ENCODE peak calls at places on chromosomes 13 and 19, in ten cellular contexts. One of them, this sample, is unnamed.

GRCh38 chr13:33606692-33607091 is 211.3 kb upstream of the RFC3 start:
- DNase-seq in fibroblast of pulmonary artery: peak
- DNase-seq in GM10248: no peak
- DNase-seq in AG10803: no peak
- DNase-seq in GM20000: no peak
- DNase-seq in tibial nerve: no peak
- DNase-seq in activated B cell treated with CpG ODN at 0.5 μM for 24 hours: no peak
- DNase-seq in cardiac fibroblast: peak
- DNase-seq in choroid plexus epithelial cell: peak
- DNase-seq in CD4-positive, alpha-beta T cell: no peak
- DNase-seq in this sample: no peak

GRCh38 chr13:21218351-21219043 is 42.0 kb downstream of the MRPL57 start:
- DNase-seq in fibroblast of pulmonary artery: no peak
- DNase-seq in GM10248: peak
- DNase-seq in AG10803: peak
- DNase-seq in GM20000: peak
- DNase-seq in tibial nerve: no peak
- DNase-seq in activated B cell treated with CpG ODN at 0.5 μM for 24 hours: no peak
- DNase-seq in cardiac fibroblast: no peak
- DNase-seq in choroid plexus epithelial cell: no peak
- DNase-seq in CD4-positive, alpha-beta T cell: no peak
- DNase-seq in this sample: peak

GRCh38 chr19:43997631-43998290 is 5.0 kb upstream of the ZNF230 start:
- DNase-seq in fibroblast of pulmonary artery: peak
- DNase-seq in GM10248: no peak
- DNase-seq in AG10803: peak
- DNase-seq in GM20000: no peak
- DNase-seq in tibial nerve: no peak
- DNase-seq in activated B cell treated with CpG ODN at 0.5 μM for 24 hours: no peak
- DNase-seq in cardiac fibroblast: peak
- DNase-seq in choroid plexus epithelial cell: no peak
- DNase-seq in CD4-positive, alpha-beta T cell: no peak
- DNase-seq in this sample: no peak

GRCh38 chr13:93226065-93226622 is 463 bp upstream of the GPC6 start:
- DNase-seq in fibroblast of pulmonary artery: no peak
- DNase-seq in GM10248: no peak
- DNase-seq in AG10803: no peak
- DNase-seq in GM20000: no peak
- DNase-seq in tibial nerve: no peak
- DNase-seq in activated B cell treated with CpG ODN at 0.5 μM for 24 hours: no peak
- DNase-seq in cardiac fibroblast: no peak
- DNase-seq in choroid plexus epithelial cell: no peak
- DNase-seq in CD4-positive, alpha-beta T cell: no peak
- DNase-seq in this sample: no peak

GRCh38 chr13:73142091-73142490 is 83.3 kb downstream of the KLF5 start:
- DNase-seq in fibroblast of pulmonary artery: peak
- DNase-seq in GM10248: no peak
- DNase-seq in AG10803: no peak
- DNase-seq in GM20000: no peak
- DNase-seq in tibial nerve: no peak
- DNase-seq in activated B cell treated with CpG ODN at 0.5 μM for 24 hours: no peak
- DNase-seq in cardiac fibroblast: no peak
- DNase-seq in choroid plexus epithelial cell: no peak
- DNase-seq in CD4-positive, alpha-beta T cell: no peak
- DNase-seq in this sample: no peak

GRCh38 chr13:46992383-46992952 is 95.6 kb upstream of the HTR2A start:
- DNase-seq in fibroblast of pulmonary artery: peak
- DNase-seq in GM10248: no peak
- DNase-seq in AG10803: peak
- DNase-seq in GM20000: peak
- DNase-seq in tibial nerve: no peak
- DNase-seq in activated B cell treated with CpG ODN at 0.5 μM for 24 hours: no peak
- DNase-seq in cardiac fibroblast: peak
- DNase-seq in choroid plexus epithelial cell: peak
- DNase-seq in CD4-positive, alpha-beta T cell: no peak
- DNase-seq in this sample: no peak

GRCh38 chr13:66578305-66578704 is 651.8 kb downstream of the PCDH9 start:
- DNase-seq in fibroblast of pulmonary artery: no peak
- DNase-seq in GM10248: no peak
- DNase-seq in AG10803: no peak
- DNase-seq in GM20000: no peak
- DNase-seq in tibial nerve: no peak
- DNase-seq in activated B cell treated with CpG ODN at 0.5 μM for 24 hours: no peak
- DNase-seq in cardiac fibroblast: peak
- DNase-seq in choroid plexus epithelial cell: peak
- DNase-seq in CD4-positive, alpha-beta T cell: no peak
- DNase-seq in this sample: no peak

GRCh38 chr13:37669845-37670244 is 71.3 kb upstream of the POSTN start:
- DNase-seq in fibroblast of pulmonary artery: no peak
- DNase-seq in GM10248: no peak
- DNase-seq in AG10803: no peak
- DNase-seq in GM20000: no peak
- DNase-seq in tibial nerve: no peak
- DNase-seq in activated B cell treated with CpG ODN at 0.5 μM for 24 hours: no peak
- DNase-seq in cardiac fibroblast: no peak
- DNase-seq in choroid plexus epithelial cell: no peak
- DNase-seq in CD4-positive, alpha-beta T cell: no peak
- DNase-seq in this sample: no peak

GRCh38 chr13:20945952-20946383 is 43.4 kb upstream of the XPO4 start:
- DNase-seq in fibroblast of pulmonary artery: no peak
- DNase-seq in GM10248: no peak
- DNase-seq in AG10803: no peak
- DNase-seq in GM20000: no peak
- DNase-seq in tibial nerve: no peak
- DNase-seq in activated B cell treated with CpG ODN at 0.5 μM for 24 hours: no peak
- DNase-seq in cardiac fibroblast: no peak
- DNase-seq in choroid plexus epithelial cell: peak
- DNase-seq in CD4-positive, alpha-beta T cell: no peak
- DNase-seq in this sample: no peak

GRCh38 chr13:64130170-64130569 is 2714.5 kb upstream of the PCDH20 start:
- DNase-seq in fibroblast of pulmonary artery: no peak
- DNase-seq in GM10248: no peak
- DNase-seq in AG10803: no peak
- DNase-seq in GM20000: no peak
- DNase-seq in tibial nerve: no peak
- DNase-seq in activated B cell treated with CpG ODN at 0.5 μM for 24 hours: no peak
- DNase-seq in cardiac fibroblast: no peak
- DNase-seq in choroid plexus epithelial cell: no peak
- DNase-seq in CD4-positive, alpha-beta T cell: no peak
- DNase-seq in this sample: no peak

GRCh38 chr19:41398603-41399002 is 985 bp downstream of the BCKDHA start:
- DNase-seq in fibroblast of pulmonary artery: no peak
- DNase-seq in GM10248: no peak
- DNase-seq in AG10803: no peak
- DNase-seq in GM20000: no peak
- DNase-seq in tibial nerve: no peak
- DNase-seq in activated B cell treated with CpG ODN at 0.5 μM for 24 hours: no peak
- DNase-seq in cardiac fibroblast: no peak
- DNase-seq in choroid plexus epithelial cell: no peak
- DNase-seq in CD4-positive, alpha-beta T cell: no peak
- DNase-seq in this sample: no peak

GRCh38 chr19:18895038-18895827 is 725 bp downstream of the CERS1 start:
- DNase-seq in fibroblast of pulmonary artery: peak
- DNase-seq in GM10248: no peak
- DNase-seq in AG10803: peak
- DNase-seq in GM20000: peak
- DNase-seq in tibial nerve: no peak
- DNase-seq in activated B cell treated with CpG ODN at 0.5 μM for 24 hours: no peak
- DNase-seq in cardiac fibroblast: peak
- DNase-seq in choroid plexus epithelial cell: peak
- DNase-seq in CD4-positive, alpha-beta T cell: no peak
- DNase-seq in this sample: no peak
- TF ChIP-seq CTCF in fibroblast of pulmonary artery: peak
- TF ChIP-seq CTCF in GM10248: peak
- TF ChIP-seq CTCF in AG10803: peak
- TF ChIP-seq CTCF in GM20000: no peak
- TF ChIP-seq CTCF in tibial nerve: peak
- TF ChIP-seq CTCF in activated B cell treated with CpG ODN at 0.5 μM for 24 hours: no peak
- TF ChIP-seq CTCF in cardiac fibroblast: peak
- TF ChIP-seq CTCF in choroid plexus epithelial cell: peak
- TF ChIP-seq CTCF in CD4-positive, alpha-beta T cell: no peak
- TF ChIP-seq CTCF in this sample: peak

GRCh38 chr19:57888107-57888493 is 737 bp downstream of the ZNF814 start:
- DNase-seq in fibroblast of pulmonary artery: no peak
- DNase-seq in GM10248: peak
- DNase-seq in AG10803: no peak
- DNase-seq in GM20000: no peak
- DNase-seq in tibial nerve: no peak
- DNase-seq in activated B cell treated with CpG ODN at 0.5 μM for 24 hours: no peak
- DNase-seq in cardiac fibroblast: peak
- DNase-seq in choroid plexus epithelial cell: no peak
- DNase-seq in CD4-positive, alpha-beta T cell: no peak
- DNase-seq in this sample: no peak

GRCh38 chr19:57887195-57887941 is 1.5 kb downstream of the ZNF814 start:
- DNase-seq in fibroblast of pulmonary artery: peak
- DNase-seq in GM10248: no peak
- DNase-seq in AG10803: no peak
- DNase-seq in GM20000: no peak
- DNase-seq in tibial nerve: no peak
- DNase-seq in activated B cell treated with CpG ODN at 0.5 μM for 24 hours: no peak
- DNase-seq in cardiac fibroblast: peak
- DNase-seq in choroid plexus epithelial cell: peak
- DNase-seq in CD4-positive, alpha-beta T cell: no peak
- DNase-seq in this sample: no peak

GRCh38 chr19:57886046-57886445 is 2.8 kb downstream of the ZNF814 start:
- DNase-seq in fibroblast of pulmonary artery: no peak
- DNase-seq in GM10248: no peak
- DNase-seq in AG10803: no peak
- DNase-seq in GM20000: no peak
- DNase-seq in tibial nerve: no peak
- DNase-seq in activated B cell treated with CpG ODN at 0.5 μM for 24 hours: no peak
- DNase-seq in cardiac fibroblast: no peak
- DNase-seq in choroid plexus epithelial cell: no peak
- DNase-seq in CD4-positive, alpha-beta T cell: no peak
- DNase-seq in this sample: no peak

DNA sequence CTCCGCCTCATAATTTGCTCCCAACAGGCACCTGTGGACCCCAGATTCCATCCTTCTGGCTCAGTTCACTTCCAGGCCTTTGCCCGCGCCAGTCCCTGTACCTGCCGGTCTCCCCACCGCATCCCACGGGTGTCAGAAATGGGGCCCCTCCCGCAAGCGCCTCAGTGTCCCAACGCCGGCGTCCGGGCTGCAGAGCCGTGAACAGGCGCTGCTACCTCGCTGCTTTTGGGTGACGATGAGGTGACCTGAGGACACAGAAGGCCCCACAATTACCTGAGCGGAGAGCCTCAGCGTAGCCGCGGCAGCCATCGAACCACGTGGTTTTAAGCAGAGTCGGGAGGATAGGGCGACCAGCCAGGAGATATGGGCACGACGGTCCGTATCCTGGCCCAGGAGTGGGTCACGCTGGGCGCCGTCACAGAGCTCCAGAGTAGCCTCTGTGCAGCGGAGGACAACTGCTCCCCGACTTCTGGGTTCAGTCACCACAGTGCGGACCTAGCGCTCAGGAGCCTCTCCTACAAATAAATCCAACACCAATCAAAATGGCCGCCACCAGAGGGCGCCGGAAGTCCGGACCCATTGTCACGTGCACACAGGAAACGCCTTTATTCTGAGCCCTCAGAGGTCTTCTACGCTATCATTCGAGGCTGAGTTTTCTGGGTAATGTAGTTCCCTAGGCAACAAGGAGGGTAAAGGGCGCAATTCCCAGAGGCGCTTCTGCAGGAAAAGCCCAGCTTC is at the start of gene ZNF814:
- DNase-seq in fibroblast of pulmonary artery: peak
- DNase-seq in GM10248: peak
- DNase-seq in AG10803: peak
- DNase-seq in GM20000: peak
- DNase-seq in tibial nerve: peak
- DNase-seq in activated B cell treated with CpG ODN at 0.5 μM for 24 hours: peak
- DNase-seq in cardiac fibroblast: peak
- DNase-seq in choroid plexus epithelial cell: peak
- DNase-seq in CD4-positive, alpha-beta T cell: peak
- DNase-seq in this sample: peak
- TF ChIP-seq CTCF in fibroblast of pulmonary artery: peak
- TF ChIP-seq CTCF in GM10248: peak
- TF ChIP-seq CTCF in AG10803: peak
- TF ChIP-seq CTCF in GM20000: peak
- TF ChIP-seq CTCF in tibial nerve: no peak
- TF ChIP-seq CTCF in activated B cell treated with CpG ODN at 0.5 μM for 24 hours: no peak
- TF ChIP-seq CTCF in cardiac fibroblast: no peak
- TF ChIP-seq CTCF in choroid plexus epithelial cell: peak
- TF ChIP-seq CTCF in CD4-positive, alpha-beta T cell: peak
- TF ChIP-seq CTCF in this sample: peak

DNA sequence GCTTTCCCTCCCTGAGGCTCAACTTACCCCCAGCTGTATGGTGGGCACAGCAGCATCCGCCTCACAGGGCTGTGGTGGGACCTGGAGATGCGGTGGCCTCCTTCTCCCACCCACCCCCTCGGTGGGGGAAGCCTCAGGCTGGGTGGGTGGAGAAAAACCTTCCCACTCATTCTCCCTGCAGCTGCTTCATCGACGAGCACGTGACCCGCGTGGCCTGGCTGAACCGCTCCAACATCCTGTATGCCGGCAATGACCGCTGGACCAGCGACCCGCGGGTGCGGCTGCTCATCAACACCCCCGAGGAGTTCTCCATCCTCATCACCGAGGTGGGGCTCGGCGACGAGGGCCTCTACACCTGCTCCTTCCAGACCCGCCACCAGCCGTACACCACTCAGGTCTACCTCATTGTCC is 12.0 kb downstream of the IGLON5 start:
- DNase-seq in fibroblast of pulmonary artery: no peak
- DNase-seq in GM10248: no peak
- DNase-seq in AG10803: no peak
- DNase-seq in GM20000: no peak
- DNase-seq in tibial nerve: no peak
- DNase-seq in activated B cell treated with CpG ODN at 0.5 μM for 24 hours: no peak
- DNase-seq in cardiac fibroblast: no peak
- DNase-seq in choroid plexus epithelial cell: no peak
- DNase-seq in CD4-positive, alpha-beta T cell: no peak
- DNase-seq in this sample: no peak
- TF ChIP-seq CTCF in fibroblast of pulmonary artery: no peak
- TF ChIP-seq CTCF in GM10248: no peak
- TF ChIP-seq CTCF in AG10803: no peak
- TF ChIP-seq CTCF in GM20000: no peak
- TF ChIP-seq CTCF in tibial nerve: no peak
- TF ChIP-seq CTCF in activated B cell treated with CpG ODN at 0.5 μM for 24 hours: no peak
- TF ChIP-seq CTCF in cardiac fibroblast: no peak
- TF ChIP-seq CTCF in choroid plexus epithelial cell: no peak
- TF ChIP-seq CTCF in CD4-positive, alpha-beta T cell: no peak
- TF ChIP-seq CTCF in this sample: no peak

GRCh38 chr13:45292176-45292575 is 48.8 kb downstream of the TPT1 start:
- DNase-seq in fibroblast of pulmonary artery: no peak
- DNase-seq in GM10248: no peak
- DNase-seq in AG10803: peak
- DNase-seq in GM20000: no peak
- DNase-seq in tibial nerve: no peak
- DNase-seq in activated B cell treated with CpG ODN at 0.5 μM for 24 hours: no peak
- DNase-seq in cardiac fibroblast: no peak
- DNase-seq in choroid plexus epithelial cell: no peak
- DNase-seq in CD4-positive, alpha-beta T cell: no peak
- DNase-seq in this sample: no peak
- TF ChIP-seq CTCF in fibroblast of pulmonary artery: no peak
- TF ChIP-seq CTCF in GM10248: no peak
- TF ChIP-seq CTCF in AG10803: no peak
- TF ChIP-seq CTCF in GM20000: no peak
- TF ChIP-seq CTCF in tibial nerve: no peak
- TF ChIP-seq CTCF in activated B cell treated with CpG ODN at 0.5 μM for 24 hours: no peak
- TF ChIP-seq CTCF in cardiac fibroblast: no peak
- TF ChIP-seq CTCF in choroid plexus epithelial cell: no peak
- TF ChIP-seq CTCF in CD4-positive, alpha-beta T cell: no peak
- TF ChIP-seq CTCF in this sample: no peak